ENCODE peak calls at places on chromosomes 13 and 19, in ten cellular contexts. One of them, this sample, is unnamed.

GRCh38 chr13:100517135-100517534 is 71.5 kb downstream of the GGACT start:
- DNase-seq in neuronal stem cell: no peak
- DNase-seq in A549: peak
- DNase-seq in Peyer's patch: peak
- DNase-seq in body of pancreas: peak
- DNase-seq in uterus: no peak
- DNase-seq in gastrocnemius medialis: no peak
- DNase-seq in fibroblast of mammary gland: no peak
- DNase-seq in cardiac muscle cell: no peak
- DNase-seq in hepatocyte: peak
- DNase-seq in this sample: no peak

GRCh38 chr19:23482829-23483228 is 87.6 kb upstream of the ZNF91 start:
- DNase-seq in Peyer's patch: no peak
- DNase-seq in hepatocyte: no peak
- DNase-seq in neuronal stem cell: no peak
- DNase-seq in gastrocnemius medialis: no peak
- DNase-seq in fibroblast of mammary gland: no peak
- DNase-seq in uterus: no peak
- DNase-seq in body of pancreas: no peak
- DNase-seq in A549: no peak
- DNase-seq in cardiac muscle cell: no peak
- DNase-seq in this sample: no peak

GRCh38 chr13:49021953-49022352 is 46.2 kb downstream of the FNDC3A start:
- DNase-seq in Peyer's patch: no peak
- DNase-seq in fibroblast of mammary gland: no peak
- DNase-seq in uterus: no peak
- DNase-seq in body of pancreas: no peak
- DNase-seq in gastrocnemius medialis: no peak
- DNase-seq in A549: no peak
- DNase-seq in hepatocyte: no peak
- DNase-seq in cardiac muscle cell: no peak
- DNase-seq in neuronal stem cell: no peak
- DNase-seq in this sample: no peak

GRCh38 chr19:23528376-23528775 is 133.1 kb upstream of the ZNF91 start:
- DNase-seq in hepatocyte: no peak
- DNase-seq in fibroblast of mammary gland: no peak
- DNase-seq in cardiac muscle cell: no peak
- DNase-seq in gastrocnemius medialis: no peak
- DNase-seq in Peyer's patch: no peak
- DNase-seq in A549: no peak
- DNase-seq in uterus: no peak
- DNase-seq in neuronal stem cell: no peak
- DNase-seq in body of pancreas: no peak
- DNase-seq in this sample: no peak

GRCh38 chr19:11152318-11153062 is 3.1 kb downstream of the SPC24 start:
- DNase-seq in A549: peak
- DNase-seq in hepatocyte: no peak
- DNase-seq in cardiac muscle cell: no peak
- DNase-seq in Peyer's patch: peak
- DNase-seq in body of pancreas: peak
- DNase-seq in uterus: peak
- DNase-seq in gastrocnemius medialis: peak
- DNase-seq in neuronal stem cell: no peak
- DNase-seq in fibroblast of mammary gland: peak
- DNase-seq in this sample: peak

GRCh38 chr19:23525265-23525862 is 130.1 kb upstream of the ZNF91 start:
- DNase-seq in gastrocnemius medialis: no peak
- DNase-seq in body of pancreas: no peak
- DNase-seq in uterus: no peak
- DNase-seq in neuronal stem cell: no peak
- DNase-seq in Peyer's patch: no peak
- DNase-seq in cardiac muscle cell: no peak
- DNase-seq in A549: no peak
- DNase-seq in hepatocyte: peak
- DNase-seq in fibroblast of mammary gland: no peak
- DNase-seq in this sample: no peak

GRCh38 chr19:55251296-55252081 is 7.3 kb downstream of the PPP6R1 start:
- DNase-seq in fibroblast of mammary gland: peak
- DNase-seq in Peyer's patch: no peak
- DNase-seq in gastrocnemius medialis: no peak
- DNase-seq in hepatocyte: no peak
- DNase-seq in cardiac muscle cell: no peak
- DNase-seq in body of pancreas: no peak
- DNase-seq in uterus: no peak
- DNase-seq in A549: no peak
- DNase-seq in neuronal stem cell: no peak
- DNase-seq in this sample: peak

GRCh38 chr13:73300718-73301425 is 242.1 kb downstream of the KLF5 start:
- DNase-seq in uterus: no peak
- DNase-seq in A549: peak
- DNase-seq in Peyer's patch: no peak
- DNase-seq in cardiac muscle cell: no peak
- DNase-seq in body of pancreas: no peak
- DNase-seq in hepatocyte: no peak
- DNase-seq in gastrocnemius medialis: no peak
- DNase-seq in neuronal stem cell: no peak
- DNase-seq in fibroblast of mammary gland: no peak
- DNase-seq in this sample: no peak

GRCh38 chr13:110600261-110600819 is 15.0 kb upstream of the NAXD start:
- DNase-seq in Peyer's patch: no peak
- DNase-seq in body of pancreas: no peak
- DNase-seq in neuronal stem cell: no peak
- DNase-seq in A549: no peak
- DNase-seq in hepatocyte: no peak
- DNase-seq in fibroblast of mammary gland: no peak
- DNase-seq in gastrocnemius medialis: no peak
- DNase-seq in cardiac muscle cell: no peak
- DNase-seq in uterus: no peak
- DNase-seq in this sample: no peak

GRCh38 chr13:99979453-99980200 is 2.0 kb upstream of the ZIC2 start:
- DNase-seq in fibroblast of mammary gland: no peak
- DNase-seq in gastrocnemius medialis: no peak
- DNase-seq in uterus: no peak
- DNase-seq in neuronal stem cell: no peak
- DNase-seq in A549: peak
- DNase-seq in hepatocyte: peak
- DNase-seq in cardiac muscle cell: peak
- DNase-seq in Peyer's patch: no peak
- DNase-seq in body of pancreas: no peak
- DNase-seq in this sample: no peak

DNA sequence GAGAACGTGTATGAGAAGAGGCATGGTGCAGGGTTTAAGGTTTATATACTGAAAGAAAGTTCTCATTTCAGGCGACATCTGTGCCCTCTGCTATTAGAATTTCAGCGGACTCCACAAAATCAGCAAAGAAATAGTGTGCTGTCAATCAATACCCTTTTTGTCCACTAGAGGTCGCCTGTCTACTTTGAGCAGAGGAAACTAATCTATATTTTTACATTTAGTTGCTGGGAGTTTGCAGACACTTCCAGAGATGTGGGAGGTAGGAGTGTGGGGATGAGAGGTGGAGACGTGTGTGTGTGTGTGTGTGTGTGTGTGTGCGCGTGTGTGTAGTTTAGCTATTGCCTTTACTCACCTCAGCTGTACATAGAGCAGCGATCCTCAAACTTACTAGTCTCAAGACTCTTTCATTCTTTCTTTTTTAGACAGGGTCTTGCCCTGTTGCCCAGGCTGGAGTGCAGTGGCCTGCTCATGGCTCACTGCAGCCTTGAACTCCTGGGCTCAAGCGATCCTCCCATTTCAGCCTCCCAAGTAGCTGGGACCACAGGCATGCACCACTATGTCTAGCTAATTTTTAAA is 9.7 kb downstream of the INAFM1 start:
- DNase-seq in Peyer's patch: no peak
- DNase-seq in neuronal stem cell: peak
- DNase-seq in uterus: peak
- DNase-seq in hepatocyte: peak
- DNase-seq in gastrocnemius medialis: no peak
- DNase-seq in body of pancreas: peak
- DNase-seq in cardiac muscle cell: peak
- DNase-seq in fibroblast of mammary gland: peak
- DNase-seq in A549: peak
- DNase-seq in this sample: peak
- H3K4me3 ChIP-seq in Peyer's patch: no peak
- H3K4me3 ChIP-seq in neuronal stem cell: no peak
- H3K4me3 ChIP-seq in uterus: no peak
- H3K4me3 ChIP-seq in hepatocyte: no peak
- H3K4me3 ChIP-seq in gastrocnemius medialis: no peak
- H3K4me3 ChIP-seq in body of pancreas: no peak
- H3K4me3 ChIP-seq in cardiac muscle cell: no peak
- H3K4me3 ChIP-seq in fibroblast of mammary gland: no peak
- H3K4me3 ChIP-seq in A549: no peak
- H3K4me3 ChIP-seq in this sample: no peak

GRCh38 chr19:15836345-15836594 is 20.8 kb upstream of the OR10H1 start:
- DNase-seq in hepatocyte: no peak
- DNase-seq in Peyer's patch: no peak
- DNase-seq in neuronal stem cell: no peak
- DNase-seq in A549: peak
- DNase-seq in body of pancreas: no peak
- DNase-seq in fibroblast of mammary gland: peak
- DNase-seq in uterus: peak
- DNase-seq in cardiac muscle cell: no peak
- DNase-seq in gastrocnemius medialis: no peak
- DNase-seq in this sample: no peak
- H3K4me3 ChIP-seq in hepatocyte: no peak
- H3K4me3 ChIP-seq in Peyer's patch: peak
- H3K4me3 ChIP-seq in neuronal stem cell: no peak
- H3K4me3 ChIP-seq in A549: peak
- H3K4me3 ChIP-seq in body of pancreas: peak
- H3K4me3 ChIP-seq in fibroblast of mammary gland: peak
- H3K4me3 ChIP-seq in uterus: peak
- H3K4me3 ChIP-seq in cardiac muscle cell: no peak
- H3K4me3 ChIP-seq in gastrocnemius medialis: peak
- H3K4me3 ChIP-seq in this sample: peak

GRCh38 chr19:15175609-15176008 is 25.2 kb downstream of the NOTCH3 start:
- DNase-seq in Peyer's patch: no peak
- DNase-seq in fibroblast of mammary gland: no peak
- DNase-seq in gastrocnemius medialis: no peak
- DNase-seq in hepatocyte: no peak
- DNase-seq in neuronal stem cell: no peak
- DNase-seq in cardiac muscle cell: no peak
- DNase-seq in body of pancreas: no peak
- DNase-seq in uterus: no peak
- DNase-seq in A549: no peak
- DNase-seq in this sample: no peak

GRCh38 chr19:15169541-15170285 is 31.1 kb downstream of the NOTCH3 start:
- DNase-seq in cardiac muscle cell: no peak
- DNase-seq in uterus: no peak
- DNase-seq in Peyer's patch: no peak
- DNase-seq in fibroblast of mammary gland: no peak
- DNase-seq in body of pancreas: no peak
- DNase-seq in gastrocnemius medialis: no peak
- DNase-seq in neuronal stem cell: no peak
- DNase-seq in hepatocyte: no peak
- DNase-seq in A549: no peak
- DNase-seq in this sample: no peak

GRCh38 chr19:15173746-15174404 is 26.9 kb downstream of the NOTCH3 start:
- DNase-seq in Peyer's patch: no peak
- DNase-seq in A549: no peak
- DNase-seq in fibroblast of mammary gland: no peak
- DNase-seq in neuronal stem cell: no peak
- DNase-seq in body of pancreas: no peak
- DNase-seq in gastrocnemius medialis: no peak
- DNase-seq in cardiac muscle cell: no peak
- DNase-seq in hepatocyte: no peak
- DNase-seq in uterus: no peak
- DNase-seq in this sample: no peak

GRCh38 chr19:15166700-15167099 is 34.1 kb downstream of the NOTCH3 start:
- DNase-seq in body of pancreas: no peak
- DNase-seq in hepatocyte: no peak
- DNase-seq in neuronal stem cell: no peak
- DNase-seq in uterus: no peak
- DNase-seq in cardiac muscle cell: no peak
- DNase-seq in Peyer's patch: no peak
- DNase-seq in fibroblast of mammary gland: no peak
- DNase-seq in A549: no peak
- DNase-seq in gastrocnemius medialis: no peak
- DNase-seq in this sample: no peak

DNA sequence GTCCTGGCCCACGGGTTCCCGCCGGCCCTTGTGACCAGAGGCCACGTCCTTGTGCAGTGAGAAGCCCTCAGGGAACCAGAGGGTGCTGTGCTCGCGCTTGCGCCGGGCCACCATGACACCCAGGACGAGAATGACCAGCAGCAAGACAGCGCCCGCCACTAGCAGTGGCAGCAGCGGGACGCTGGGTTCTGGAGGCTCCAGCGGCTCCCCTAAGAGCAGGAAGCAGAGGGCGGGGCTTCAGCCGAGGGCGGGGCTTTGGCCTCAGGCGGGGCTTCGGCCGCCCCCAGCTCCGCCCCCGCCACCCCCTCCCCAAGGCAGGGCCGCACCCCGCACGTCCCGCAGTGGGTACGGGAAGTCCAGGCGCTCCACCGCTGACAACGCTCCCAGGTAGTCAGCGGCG is 30.4 kb downstream of the NOTCH3 start:
- DNase-seq in hepatocyte: no peak
- DNase-seq in cardiac muscle cell: no peak
- DNase-seq in body of pancreas: no peak
- DNase-seq in fibroblast of mammary gland: no peak
- DNase-seq in neuronal stem cell: no peak
- DNase-seq in gastrocnemius medialis: no peak
- DNase-seq in A549: no peak
- DNase-seq in uterus: no peak
- DNase-seq in Peyer's patch: no peak
- DNase-seq in this sample: no peak
- H3K4me3 ChIP-seq in hepatocyte: no peak
- H3K4me3 ChIP-seq in cardiac muscle cell: no peak
- H3K4me3 ChIP-seq in body of pancreas: no peak
- H3K4me3 ChIP-seq in fibroblast of mammary gland: no peak
- H3K4me3 ChIP-seq in neuronal stem cell: no peak
- H3K4me3 ChIP-seq in gastrocnemius medialis: no peak
- H3K4me3 ChIP-seq in A549: no peak
- H3K4me3 ChIP-seq in uterus: no peak
- H3K4me3 ChIP-seq in Peyer's patch: no peak
- H3K4me3 ChIP-seq in this sample: no peak

GRCh38 chr19:12195501-12195860 is 32.6 kb downstream of the ZNF136 start:
- DNase-seq in Peyer's patch: no peak
- DNase-seq in neuronal stem cell: peak
- DNase-seq in body of pancreas: peak
- DNase-seq in hepatocyte: no peak
- DNase-seq in gastrocnemius medialis: no peak
- DNase-seq in cardiac muscle cell: no peak
- DNase-seq in fibroblast of mammary gland: no peak
- DNase-seq in uterus: no peak
- DNase-seq in A549: no peak
- DNase-seq in this sample: no peak

GRCh38 chr19:12200020-12200419 is 37.1 kb downstream of the ZNF136 start:
- DNase-seq in Peyer's patch: no peak
- DNase-seq in neuronal stem cell: no peak
- DNase-seq in fibroblast of mammary gland: no peak
- DNase-seq in hepatocyte: no peak
- DNase-seq in uterus: no peak
- DNase-seq in A549: no peak
- DNase-seq in body of pancreas: no peak
- DNase-seq in cardiac muscle cell: no peak
- DNase-seq in gastrocnemius medialis: no peak
- DNase-seq in this sample: no peak

GRCh38 chr19:12198136-12198535 is 35.2 kb downstream of the ZNF136 start:
- DNase-seq in Peyer's patch: no peak
- DNase-seq in fibroblast of mammary gland: no peak
- DNase-seq in neuronal stem cell: no peak
- DNase-seq in hepatocyte: no peak
- DNase-seq in gastrocnemius medialis: no peak
- DNase-seq in uterus: no peak
- DNase-seq in body of pancreas: no peak
- DNase-seq in cardiac muscle cell: no peak
- DNase-seq in A549: no peak
- DNase-seq in this sample: no peak

GRCh38 chr19:12194827-12195500 is 32.1 kb downstream of the ZNF136 start:
- DNase-seq in cardiac muscle cell: no peak
- DNase-seq in fibroblast of mammary gland: peak
- DNase-seq in A549: no peak
- DNase-seq in neuronal stem cell: peak
- DNase-seq in hepatocyte: no peak
- DNase-seq in uterus: peak
- DNase-seq in gastrocnemius medialis: peak
- DNase-seq in body of pancreas: peak
- DNase-seq in Peyer's patch: peak
- DNase-seq in this sample: peak
- H3K4me3 ChIP-seq in cardiac muscle cell: no peak
- H3K4me3 ChIP-seq in fibroblast of mammary gland: peak
- H3K4me3 ChIP-seq in A549: no peak
- H3K4me3 ChIP-seq in neuronal stem cell: peak
- H3K4me3 ChIP-seq in hepatocyte: no peak
- H3K4me3 ChIP-seq in uterus: peak
- H3K4me3 ChIP-seq in gastrocnemius medialis: peak
- H3K4me3 ChIP-seq in body of pancreas: peak
- H3K4me3 ChIP-seq in Peyer's patch: peak
- H3K4me3 ChIP-seq in this sample: peak